ENCODE peak calls at places on chromosomes 3 and 15, in five cellular contexts. V, K, G, X and M are unnamed samples.

GRCh38 chr3:127063916-127064315 is 81.0 kb downstream of the PLXNA1 start:
- DNase-seq in X (no peak), G (no peak), K (no peak), V (no peak), M (no peak)

GRCh38 chr3:125257563-125257962 is 45.0 kb upstream of the SLC12A8 start:
- DNase-seq in V (no peak), K (no peak), X (no peak), G (no peak), M (no peak)

GRCh38 chr3:61572879-61573278 is 11.5 kb downstream of the PTPRG start:
- DNase-seq in X (no peak), K (no peak), G (no peak), V (no peak), M (no peak)

GRCh38 chr3:35439626-35440025 is 199.7 kb upstream of the ARPP21 start:
- DNase-seq in G (no peak), K (no peak), V (no peak), X (no peak), M (no peak)

GRCh38 chr3:29440321-29441019 is 159.6 kb downstream of the RBMS3 start:
- DNase-seq in X (no peak), G (no peak), K (peak), V (no peak), M (no peak)

GRCh38 chr15:25545017-25545416 is 106.2 kb upstream of the UBE3A start:
- DNase-seq in X (no peak), V (no peak), K (no peak), G (no peak), M (no peak)

GRCh38 chr15:31337352-31338031 is 10.9 kb downstream of the KLF13 start:
- DNase-seq in X (no peak), G (no peak), V (no peak), K (no peak), M (no peak)

GRCh38 chr3:116302087-116302747 is 143.1 kb downstream of the LSAMP start:
- DNase-seq in V (no peak), G (no peak), X (no peak), K (no peak), M (no peak)

GRCh38 chr15:45704329-45705249 is 69.8 kb downstream of the SQOR start:
- DNase-seq in K (no peak), X (no peak), G (no peak), V (peak), M (no peak)

DNA sequence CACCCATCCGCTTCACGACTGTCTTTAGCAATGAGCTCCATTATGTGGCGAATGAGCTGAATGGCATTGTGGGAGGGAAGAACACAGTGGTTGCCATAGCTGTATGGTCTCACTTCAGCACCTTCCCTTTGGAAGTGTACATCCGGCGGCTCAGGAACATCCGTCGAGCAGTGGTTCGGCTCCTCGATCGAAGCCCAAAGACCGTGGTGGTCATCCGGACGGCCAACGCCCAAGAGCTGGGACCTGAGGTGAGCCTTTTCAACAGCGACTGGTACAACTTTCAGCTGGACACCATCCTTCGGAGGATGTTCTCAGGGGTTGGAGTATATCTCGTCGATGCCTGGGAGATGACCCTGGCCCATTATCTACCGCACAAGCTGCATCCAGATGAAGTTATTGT is 27.8 kb upstream of the NFKBIZ start:
- DNase-seq in X (no peak), G (no peak), V (no peak), K (no peak), M (no peak)
- TF ChIP-seq SUZ12 in X (no peak), G (no peak), V (no peak), K (no peak), M (no peak)

GRCh38 chr15:64813075-64813474 is 12.4 kb downstream of the PIF1 start:
- DNase-seq in X (peak), K (no peak), V (no peak), G (no peak), M (no peak)
- TF ChIP-seq SUZ12 in X (no peak), K (no peak), V (no peak), G (no peak), M (no peak)

GRCh38 chr15:55250951-55251350 is 38.7 kb downstream of the RAB27A start:
- DNase-seq in X (no peak), V (no peak), K (no peak), G (no peak), M (no peak)

GRCh38 chr15:55255714-55256113 is 33.9 kb downstream of the RAB27A start:
- DNase-seq in X (no peak), G (no peak), K (no peak), V (no peak), M (no peak)

GRCh38 chr15:55256281-55257013 is 33.2 kb downstream of the RAB27A start:
- DNase-seq in G (no peak), K (no peak), X (peak), V (no peak), M (no peak)

GRCh38 chr15:55254916-55255679 is 34.5 kb downstream of the RAB27A start:
- DNase-seq in X (no peak), V (no peak), G (no peak), K (no peak), M (no peak)

DNA sequence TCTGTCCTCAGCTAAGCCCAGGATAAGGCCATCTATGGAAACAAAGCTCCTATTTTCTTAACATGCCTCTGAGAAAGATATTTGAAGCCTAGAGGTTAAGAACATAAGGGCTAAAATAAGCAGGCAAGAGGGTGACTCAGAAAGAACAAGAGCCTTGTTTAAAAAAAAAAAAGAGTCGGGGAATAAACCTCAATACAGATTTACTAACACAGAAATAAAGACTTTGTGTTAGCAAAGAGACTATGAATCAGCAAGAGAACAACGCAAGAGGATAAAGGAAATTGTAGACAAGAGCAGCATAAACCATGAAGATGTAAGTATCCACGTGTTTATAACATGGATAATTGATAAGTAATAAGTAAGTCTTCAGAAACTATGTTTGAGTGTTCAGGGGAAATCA is 36.0 kb downstream of the RAB27A start:
- DNase-seq in X (no peak), V (no peak), G (no peak), K (no peak), M (no peak)
- TF ChIP-seq SUZ12 in X (no peak), V (no peak), G (no peak), K (no peak), M (no peak)

DNA sequence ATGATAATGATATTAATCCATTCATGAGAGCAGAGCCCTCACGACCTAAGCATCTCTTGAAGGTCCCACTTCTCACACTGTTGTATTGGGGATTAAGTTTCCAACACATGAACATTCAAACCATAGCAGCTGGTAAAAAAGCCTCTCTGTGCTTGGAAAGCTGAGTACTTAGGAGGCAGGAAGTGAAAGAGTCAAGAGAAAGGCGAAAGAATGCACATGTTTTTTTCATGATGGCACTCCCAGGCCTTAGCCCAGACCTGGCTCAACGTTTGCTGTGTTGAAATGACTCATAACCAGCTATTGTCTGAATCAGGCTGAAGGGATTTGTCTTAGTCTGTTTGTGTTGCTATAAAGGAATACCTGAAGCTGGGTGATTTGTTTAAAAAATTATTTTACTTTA is 84.4 kb upstream of the RGMA start:
- DNase-seq in K (no peak), X (no peak), G (no peak), V (no peak), M (no peak)
- TF ChIP-seq SUZ12 in K (no peak), X (no peak), G (no peak), V (no peak), M (no peak)